ENCODE peak calls at places on chromosomes 4 and X, in five cellular contexts. M, Y, A, Q and I are unnamed samples.

GRCh38 chr4:109321232-109321631 is 18.8 kb upstream of the COL25A1 start:
- DNase-seq in Q (no peak), A (peak), M (no peak), Y (no peak), I (no peak)

GRCh38 chrX:13015536-13016236 is 28.7 kb downstream of the FAM9C start:
- DNase-seq in A (no peak), M (peak), Y (no peak), Q (no peak), I (peak)

GRCh38 chrX:116284383-116284782 is 113.8 kb downstream of the AGTR2 start:
- DNase-seq in M (no peak), Y (no peak), A (no peak), Q (no peak), I (no peak)

GRCh38 chr4:6956434-6957147 is 47.0 kb downstream of the TBC1D14 start:
- DNase-seq in Q (no peak), A (no peak), M (no peak), Y (no peak), I (no peak)

GRCh38 chr4:1655081-1655480 is 29.0 kb downstream of the FAM53A start:
- DNase-seq in A (no peak), Q (no peak), Y (no peak), M (no peak), I (no peak)

GRCh38 chrX:25028726-25029125 is 13.0 kb upstream of the ARX start:
- DNase-seq in Q (no peak), M (peak), Y (no peak), A (no peak), I (peak)

GRCh38 chr4:92791876-92792490 is 488.2 kb downstream of the GRID2 start:
- DNase-seq in Q (no peak), M (peak), A (no peak), Y (no peak), I (peak)

GRCh38 chr4:10694151-10694825 is 9.7 kb upstream of the CLNK start:
- DNase-seq in Q (no peak), A (no peak), M (no peak), Y (no peak), I (no peak)

GRCh38 chr4:7217453-7218310 is 25.3 kb downstream of the SORCS2 start:
- DNase-seq in M (no peak), Q (no peak), Y (no peak), A (no peak), I (no peak)